ENCODE peak calls at places on chromosome 21, in six cellular contexts. V is anterior cingulate cortex, T is aorta, L is endodermal cell, E is cardiac fibroblast, M is hypothalamus. Z is an unnamed sample.

GRCh38 chr21:15199414-15199813 is 134.6 kb upstream of the NRIP1 start:
- DNase-seq in V (no peak), T (no peak), L (no peak), E (no peak), M (no peak), Z (no peak)

GRCh38 chr21:45852886-45853400 is 128.6 kb upstream of the COL6A1 start:
- DNase-seq in V (no peak), T (peak), L (peak), E (no peak), M (no peak), Z (peak)

GRCh38 chr21:29638761-29639327 is 301.0 kb downstream of the GRIK1 start:
- DNase-seq in V (no peak), T (no peak), L (no peak), E (no peak), M (no peak), Z (no peak)

GRCh38 chr21:45525153-45525909 is 16.9 kb downstream of the SLC19A1 start:
- DNase-seq in V (no peak), T (peak), L (peak), E (no peak), M (no peak), Z (peak)

GRCh38 chr21:31987696-31988095 is 114.9 kb downstream of the HUNK start:
- DNase-seq in V (no peak), T (no peak), L (no peak), E (no peak), M (no peak), Z (no peak)

GRCh38 chr21:33011462-33011861 is 14.3 kb upstream of the OLIG2 start:
- DNase-seq in V (no peak), T (no peak), L (no peak), E (peak), M (no peak), Z (no peak)

GRCh38 chr21:45145146-45145545 is 70.8 kb downstream of the ADARB1 start:
- DNase-seq in V (no peak), T (peak), L (peak), E (no peak), M (no peak), Z (no peak)

GRCh38 chr21:18155508-18156193 is 89.0 kb upstream of the CHODL start:
- DNase-seq in V (no peak), T (no peak), L (no peak), E (peak), M (no peak), Z (no peak)

GRCh38 chr21:37866027-37866426 is 50.2 kb downstream of the KCNJ6 start:
- DNase-seq in V (no peak), T (no peak), L (peak), E (peak), M (no peak), Z (no peak)

GRCh38 chr21:29166333-29166732 is 35.9 kb downstream of the MAP3K7CL start:
- DNase-seq in V (no peak), T (no peak), L (no peak), E (no peak), M (no peak), Z (no peak)